ENCODE peak calls at places on chromosome 1, in eight cellular contexts. A is H7; J is KBM-7; W is left lung; U is T-helper 2 cell; M is pulmonary artery endothelial cell; I is LoVo; V is stimulated activated CD4-positive, alpha-beta T cell treated with anti-CD3 and anti-CD28 coated beads, Interleukin-4, amount 100 ng/mL, for 4 hours. O is an unnamed sample.

GRCh38 chr1:79588719-79589118 is 582.2 kb upstream of the ADGRL4 start:
- DNase-seq in A (no peak), J (no peak), W (no peak), U (no peak), M (no peak), I (no peak), V (no peak), O (no peak)

GRCh38 chr1:156870734-156871133 is 10.1 kb downstream of the NTRK1 start:
- DNase-seq in A (no peak), J (no peak), W (no peak), U (no peak), M (no peak), I (no peak), V (no peak), O (no peak)

GRCh38 chr1:108057536-108057935 is 92.6 kb upstream of the VAV3 start:
- DNase-seq in A (peak; percentile 32), J (peak; percentile 64), W (no peak), U (no peak), M (no peak), I (no peak), V (no peak), O (no peak)

GRCh38 chr1:191707288-191707687 is 451.0 kb upstream of the RGS18 start:
- DNase-seq in A (no peak), J (no peak), W (no peak), U (no peak), M (no peak), I (no peak), V (no peak), O (no peak)

GRCh38 chr1:110487676-110488075 is 31.3 kb downstream of the KCNA10 start:
- DNase-seq in A (no peak), J (no peak), W (no peak), U (no peak), M (no peak), I (no peak), V (no peak), O (no peak)

GRCh38 chr1:228219245-228219961 is 11.6 kb downstream of the OBSCN start:
- DNase-seq in A (no peak), J (no peak), W (no peak), U (no peak), M (no peak), I (no peak), V (no peak), O (no peak)

GRCh38 chr1:91731815-91732214 is 154.1 kb downstream of the TGFBR3 start:
- DNase-seq in A (no peak), J (peak; percentile 30), W (no peak), U (peak; percentile 44), M (peak; percentile 39), I (no peak), V (peak; percentile 63), O (no peak)

GRCh38 chr1:155942578-155943141 is 1.2 kb downstream of the RXFP4 start:
- DNase-seq in A (peak; percentile 36), J (no peak), W (no peak), U (no peak), M (no peak), I (no peak), V (no peak), O (peak; percentile 60)

GRCh38 chr1:26318338-26319064 is 743 bp downstream of the CD52 start:
- DNase-seq in A (peak; percentile 33), J (peak; percentile 33), W (no peak), U (no peak), M (no peak), I (no peak), V (peak; percentile 45), O (peak; percentile 75)

GRCh38 chr1:111220302-111220890 is 7.1 kb upstream of the CHI3L2 start:
- DNase-seq in A (no peak), J (no peak), W (no peak), U (no peak), M (no peak), I (no peak), V (no peak), O (no peak)

GRCh38 chr1:189804352-189804751 is 673.3 kb downstream of the BRINP3 start:
- DNase-seq in A (no peak), J (no peak), W (no peak), U (no peak), M (no peak), I (no peak), V (no peak), O (no peak)

GRCh38 chr1:36773827-36774541 is 260.3 kb downstream of the GRIK3 start:
- DNase-seq in A (no peak), J (no peak), W (no peak), U (no peak), M (no peak), I (no peak), V (no peak), O (no peak)

GRCh38 chr1:66261370-66261769 is 272.6 kb upstream of the SGIP1 start:
- DNase-seq in A (no peak), J (peak; percentile 27), W (no peak), U (no peak), M (no peak), I (no peak), V (no peak), O (no peak)

GRCh38 chr1:19737413-19737812 is 62.3 kb downstream of the TMCO4 start:
- DNase-seq in A (no peak), J (no peak), W (no peak), U (no peak), M (no peak), I (no peak), V (no peak), O (peak; percentile 32)

GRCh38 chr1:56255516-56256181 is 323.7 kb downstream of the PLPP3 start:
- DNase-seq in A (no peak), J (no peak), W (no peak), U (no peak), M (no peak), I (no peak), V (no peak), O (peak; percentile 72)

GRCh38 chr1:112440574-112440973 is 44.6 kb downstream of the CTTNBP2NL start:
- DNase-seq in A (no peak), J (no peak), W (no peak), U (no peak), M (no peak), I (no peak), V (no peak), O (no peak)

GRCh38 chr1:211591980-211592493 is 13.1 kb upstream of the SLC30A1 start:
- DNase-seq in A (no peak), J (no peak), W (no peak), U (no peak), M (no peak), I (peak; percentile 48), V (no peak), O (no peak)

GRCh38 chr1:107661142-107661541 is 303.8 kb downstream of the VAV3 start:
- DNase-seq in A (no peak), J (no peak), W (no peak), U (no peak), M (no peak), I (no peak), V (no peak), O (no peak)

GRCh38 chr1:182249201-182249676 is 142.4 kb downstream of the GLUL start:
- DNase-seq in A (no peak), J (no peak), W (peak; percentile 68), U (peak; percentile 15), M (no peak), I (no peak), V (no peak), O (no peak)